ENCODE peak calls at places on chromosomes 2 and 18, in four cellular contexts. K is K562, V is A549, L is H1. F is an unnamed sample.

GRCh38 chr2:217947341-217948316 is 55.2 kb downstream of the TNS1 start:
- DNase-seq in K (no peak), L (no peak), V (no peak), F (no peak)

GRCh38 chr2:234091432-234091879 is 41.0 kb downstream of the SPP2 start:
- DNase-seq in L (no peak), K (no peak), V (no peak), F (no peak)

GRCh38 chr2:223314831-223315230 is 262.8 kb downstream of the KCNE4 start:
- DNase-seq in V (no peak), L (no peak), K (no peak), F (no peak)

GRCh38 chr2:66185497-66186034 is 249.4 kb upstream of the MEIS1 start:
- DNase-seq in L (no peak), V (no peak), K (no peak), F (no peak)

GRCh38 chr18:49020129-49020528 is 69.4 kb upstream of the SMAD7 start:
- DNase-seq in L (peak; percentile 44), K (no peak), V (no peak), F (no peak)

GRCh38 chr2:234935311-234935710 is 16.5 kb upstream of the SH3BP4 start:
- DNase-seq in V (no peak), K (no peak), L (no peak), F (no peak)

GRCh38 chr18:21105936-21106335 is 5.7 kb downstream of the ROCK1 start:
- DNase-seq in V (no peak), K (no peak), L (no peak), F (no peak)

GRCh38 chr18:37254256-37254880 is 311.2 kb downstream of the CELF4 start:
- DNase-seq in L (peak; percentile 66), V (no peak), K (no peak), F (no peak)

GRCh38 chr2:72572501-72572900 is 253.3 kb downstream of the EXOC6B start:
- DNase-seq in K (no peak), L (no peak), V (no peak), F (no peak)

GRCh38 chr18:31646332-31646822 is 38.0 kb downstream of the B4GALT6 start:
- DNase-seq in V (no peak), K (no peak), L (no peak), F (peak; percentile 52)

GRCh38 chr2:84846732-84847131 is 34.2 kb downstream of the TRABD2A start:
- DNase-seq in K (no peak), L (no peak), V (no peak), F (no peak)

GRCh38 chr18:79610461-79611039 is 69.1 kb upstream of the CTDP1 start:
- DNase-seq in K (peak; percentile 36), L (peak; percentile 43), V (no peak), F (no peak)

GRCh38 chr18:62702259-62702658 is 13.1 kb upstream of the PHLPP1 start:
- DNase-seq in L (no peak), K (no peak), V (no peak), F (peak; percentile 48)

GRCh38 chr2:236776695-236777251 is 207.1 kb downstream of the ACKR3 start:
- DNase-seq in L (no peak), K (no peak), V (peak; percentile 33), F (no peak)

GRCh38 chr18:65235966-65236634 is 514.7 kb upstream of the CDH7 start:
- DNase-seq in K (no peak), V (no peak), L (no peak), F (no peak)

GRCh38 chr18:77053616-77054287 is 78.8 kb downstream of the MBP start:
- DNase-seq in L (no peak), V (no peak), K (no peak), F (no peak)

GRCh38 chr2:174021056-174021656 is 56.0 kb upstream of the SP3 start:
- DNase-seq in L (peak; percentile 39), K (no peak), V (no peak), F (peak; percentile 52)

GRCh38 chr18:45165871-45166270 is 449.4 kb upstream of the SLC14A2 start:
- DNase-seq in V (no peak), L (no peak), K (no peak), F (no peak)

GRCh38 chr2:28394997-28395333 is 2.3 kb downstream of the FOSL2 start:
- DNase-seq in V (no peak), K (no peak), L (no peak), F (peak; percentile 46)

GRCh38 chr2:223075301-223076270 is 23.6 kb downstream of the KCNE4 start:
- DNase-seq in K (no peak), V (no peak), L (no peak), F (no peak)

GRCh38 chr2:233477548-233478433 is 88.8 kb downstream of the USP40 start:
- DNase-seq in V (no peak), K (no peak), L (no peak), F (no peak)

GRCh38 chr2:204116154-204116792 is 179.7 kb downstream of the ICOS start:
- DNase-seq in L (no peak), K (no peak), V (no peak), F (no peak)

GRCh38 chr2:145006957-145007672 is 487.2 kb upstream of the ZEB2 start:
- DNase-seq in V (peak; percentile 22), K (no peak), L (no peak), F (peak; percentile 22)

GRCh38 chr2:100182494-100183355 is 40.3 kb upstream of the AFF3 start:
- DNase-seq in V (no peak), K (no peak), L (peak; percentile 56), F (no peak)

GRCh38 chr2:205002390-205002789 is 457.1 kb downstream of the PARD3B start:
- DNase-seq in K (no peak), V (no peak), L (no peak), F (no peak)

GRCh38 chr2:120863661-120864320 is 128.1 kb downstream of the GLI2 start:
- DNase-seq in V (peak; percentile 72), L (no peak), K (peak; percentile 88), F (no peak)

GRCh38 chr2:124316875-124317605 is 292.0 kb downstream of the CNTNAP5 start:
- DNase-seq in K (no peak), V (no peak), L (no peak), F (no peak)

GRCh38 chr2:20650880-20651730 is at the start of gene HS1BP3:
- DNase-seq in L (peak; percentile 91), V (peak; percentile 85), K (peak; percentile 89), F (peak; percentile 92)

GRCh38 chr2:84849271-84849952 is 31.5 kb downstream of the TRABD2A start:
- DNase-seq in K (no peak), V (no peak), L (no peak), F (no peak)

GRCh38 chr2:88626171-88627054 is 851 bp downstream of the EIF2AK3 start:
- DNase-seq in L (peak; percentile 68), K (peak; percentile 38), V (peak; percentile 14), F (peak; percentile 53)

GRCh38 chr2:240948905-240949790 is 43.0 kb downstream of the CROCC2 start:
- DNase-seq in K (no peak), L (peak; percentile 35), V (no peak), F (no peak)

GRCh38 chr2:181570059-181570458 is 86.8 kb downstream of the CERKL start:
- DNase-seq in V (no peak), L (no peak), K (no peak), F (no peak)

GRCh38 chr18:6476201-6476600 is 61.5 kb upstream of the L3MBTL4 start:
- DNase-seq in L (no peak), K (no peak), V (no peak), F (no peak)

GRCh38 chr2:155309483-155309882 is 611.0 kb downstream of the KCNJ3 start:
- DNase-seq in K (no peak), V (no peak), L (no peak), F (no peak)

GRCh38 chr2:45288532-45288931 is 279.3 kb upstream of the SIX2 start:
- DNase-seq in L (no peak), V (no peak), K (no peak), F (no peak)

GRCh38 chr2:188272121-188272520 is 19.6 kb upstream of the GULP1 start:
- DNase-seq in V (no peak), L (no peak), K (no peak), F (no peak)

GRCh38 chr2:47056875-47057731 is 98.0 kb downstream of the STPG4 start:
- DNase-seq in V (no peak), L (no peak), K (no peak), F (peak; percentile 91)

GRCh38 chr2:143068094-143068890 is 60.9 kb upstream of the ARHGAP15 start:
- DNase-seq in L (no peak), K (no peak), V (no peak), F (peak; percentile 80)

GRCh38 chr18:32847719-32848118 is 74.9 kb upstream of the KLHL14 start:
- DNase-seq in V (no peak), K (no peak), L (no peak), F (no peak)

GRCh38 chr2:189545424-189545823 is 35.2 kb downstream of the SLC40A1 start:
- DNase-seq in K (no peak), L (no peak), V (no peak), F (no peak)

GRCh38 chr2:189549440-189549832 is 31.1 kb downstream of the SLC40A1 start:
- DNase-seq in K (no peak), V (no peak), L (no peak), F (no peak)

GRCh38 chr2:189552334-189552990 is 28.1 kb downstream of the SLC40A1 start:
- DNase-seq in K (no peak), V (no peak), L (no peak), F (no peak)

GRCh38 chr2:189551808-189552207 is 28.8 kb downstream of the SLC40A1 start:
- DNase-seq in L (no peak), V (no peak), K (no peak), F (no peak)

GRCh38 chr2:189548686-189549439 is 31.7 kb downstream of the SLC40A1 start:
- DNase-seq in V (peak; percentile 31), L (no peak), K (peak; percentile 52), F (no peak)
- TF ChIP-seq MAX in V (no peak), L (no peak), K (no peak), F (no peak)

GRCh38 chr2:27080140-27080469 is 1.7 kb downstream of the EMILIN1 start:
- DNase-seq in V (no peak), L (no peak), K (no peak), F (no peak)
- H3K4me3 ChIP-seq in V (no peak overlapping the region), L (no peak overlapping the region), K (no peak overlapping the region), F (no peak overlapping the region)

DNA sequence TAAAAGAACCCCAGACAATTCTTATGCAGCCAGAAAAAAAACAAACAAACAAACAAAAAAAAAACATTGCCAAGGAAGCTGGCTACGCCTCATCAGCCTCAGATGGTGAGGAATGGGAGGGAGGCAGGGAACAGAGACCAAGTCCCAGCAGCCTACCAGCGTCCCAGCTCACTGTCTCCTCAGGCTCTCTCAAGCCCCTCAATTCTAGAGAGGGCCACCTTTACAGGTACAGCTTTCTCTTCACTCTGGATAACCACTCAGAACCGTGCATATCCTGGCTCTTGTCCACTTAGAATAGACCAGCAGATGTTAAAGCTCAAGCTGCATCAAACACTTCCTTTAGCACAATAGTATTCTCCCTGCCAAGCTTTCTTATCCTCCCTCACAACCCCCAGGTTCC is 263.1 kb upstream of the CHAC2 start:
- DNase-seq in V (no peak), K (no peak), L (no peak), F (no peak)
- TF ChIP-seq MAX in V (no peak), K (no peak), L (no peak), F (no peak)

GRCh38 chr2:161122772-161123530 is 37.3 kb upstream of the TANK start:
- DNase-seq in V (peak; percentile 75), L (no peak), K (peak; percentile 37), F (peak; percentile 80)
- H3K4me3 ChIP-seq in V (no peak overlapping the region), L (no peak overlapping the region), K (no peak overlapping the region), F (peak overlapping the region; percentile 1)